ENCODE peak calls at places on chromosomes 3 and 15, in seven cellular contexts. W is mesendoderm, G is H9, D is mesenchymal stem cell, Y is IMR-90, H is neuronal stem cell, S is H1. R is an unnamed sample.

GRCh38 chr15:94858011-94858410 is 626.6 kb downstream of the MCTP2 start:
- DNase-seq in W (peak; percentile 26), D (no peak), Y (no peak), S (no peak), H (no peak), G (no peak), R (peak; percentile 2)

GRCh38 chr15:49620174-49620573 is 444 bp downstream of the FAM227B start:
- DNase-seq in H (no peak), W (no peak), G (no peak), D (peak; percentile 50), S (no peak), Y (peak; percentile 33), R (no peak)

GRCh38 chr15:67738056-67738455 is 87.3 kb upstream of the SKOR1 start:
- DNase-seq in Y (no peak), H (no peak), G (no peak), S (no peak), W (no peak), D (no peak), R (no peak)

GRCh38 chr3:55659023-55659355 is 171.9 kb upstream of the WNT5A start:
- DNase-seq in S (no peak), W (peak; percentile 55), G (no peak), Y (no peak), H (no peak), D (no peak), R (no peak)

GRCh38 chr3:124780356-124780755 is 50.1 kb downstream of the UMPS start:
- DNase-seq in H (no peak), S (no peak), W (peak; percentile 65), D (peak; percentile 85), G (no peak), Y (peak; percentile 68), R (peak; percentile 93)

GRCh38 chr3:182294696-182295095 is 498.6 kb upstream of the ATP11B start:
- DNase-seq in D (no peak), S (no peak), H (no peak), W (no peak), G (no peak), Y (no peak), R (no peak)

GRCh38 chr3:79587150-79587549 is 180.6 kb downstream of the ROBO1 start:
- DNase-seq in G (no peak), D (no peak), H (no peak), S (no peak), W (no peak), Y (no peak), R (no peak)

GRCh38 chr3:100048248-100048647 is 66.1 kb downstream of the FILIP1L start:
- DNase-seq in D (no peak), Y (no peak), W (no peak), G (no peak), H (no peak), S (no peak), R (no peak)

GRCh38 chr3:124951511-124952390 is 17.2 kb upstream of the MUC13 start:
- DNase-seq in G (no peak), W (no peak), D (no peak), Y (peak; percentile 93), H (no peak), S (no peak), R (no peak)

GRCh38 chr3:59451041-59451763 is 401.4 kb upstream of the CFAP20DC start:
- DNase-seq in Y (no peak), S (no peak), H (no peak), G (no peak), W (peak; percentile 41), D (peak; percentile 32), R (peak; percentile 65)

GRCh38 chr15:63192604-63193206 is 3.3 kb downstream of the RAB8B start:
- DNase-seq in D (no peak), G (no peak), H (no peak), W (no peak), S (peak; percentile 10), Y (no peak), R (no peak)

GRCh38 chr3:119562307-119562961 is 3.0 kb upstream of the CD80 start:
- DNase-seq in G (no peak), W (no peak), Y (no peak), S (no peak), H (no peak), D (peak; percentile 6), R (no peak)

DNA sequence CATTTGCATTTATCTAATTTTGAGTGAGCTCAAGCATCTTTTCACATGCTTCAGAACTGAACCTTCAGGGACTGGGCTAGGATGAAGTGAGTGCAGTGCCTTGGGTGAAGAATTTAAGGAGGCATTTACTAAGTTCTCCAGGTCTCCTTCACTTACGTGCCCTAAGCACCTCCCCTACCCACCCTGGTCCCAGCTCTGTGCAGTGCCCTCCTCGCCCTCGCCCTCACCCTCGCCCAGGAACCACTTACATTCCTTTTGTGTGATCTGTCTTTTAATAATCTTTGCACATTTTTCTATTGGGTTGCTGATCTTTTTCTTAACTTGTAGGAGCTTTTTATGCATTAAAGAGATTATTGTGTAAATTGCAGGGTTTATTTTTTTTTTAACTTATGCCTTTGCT is 322.6 kb downstream of the THSD4 start:
- DNase-seq in Y (no peak), G (no peak), H (no peak), S (no peak), D (no peak), W (no peak), R (no peak)
- H2AK5ac ChIP-seq in Y (peak overlapping the region; percentile 75), G (no peak overlapping the region), H (no peak overlapping the region), S (no peak overlapping the region), D (no peak overlapping the region), W (no peak overlapping the region), R (no peak overlapping the region)

GRCh38 chr3:114447545-114447944 is 153.7 kb downstream of the TIGIT start:
- DNase-seq in W (no peak), D (no peak), H (no peak), S (no peak), Y (no peak), G (no peak), R (no peak)
- H3K23ac ChIP-seq in W (no peak overlapping the region), D (no peak overlapping the region), H (no peak overlapping the region), S (no peak overlapping the region), Y (no peak overlapping the region), G (no peak overlapping the region), R (no peak overlapping the region)

GRCh38 chr3:117660941-117661635 is 951.5 kb downstream of the TUSC7 start:
- DNase-seq in G (no peak), Y (peak; percentile 80), S (no peak), H (no peak), D (no peak), W (peak; percentile 35), R (no peak)

GRCh38 chr3:117661636-117662095 is 952.1 kb downstream of the TUSC7 start:
- DNase-seq in W (no peak), Y (peak; percentile 76), S (no peak), G (no peak), D (peak; percentile 17), H (no peak), R (no peak)

GRCh38 chr3:117656391-117656790 is 946.8 kb downstream of the TUSC7 start:
- DNase-seq in S (no peak), H (no peak), Y (no peak), D (no peak), G (no peak), W (no peak), R (no peak)

GRCh38 chr3:117657278-117657677 is 947.7 kb downstream of the TUSC7 start:
- DNase-seq in Y (no peak), G (no peak), H (no peak), S (no peak), W (no peak), D (no peak), R (no peak)
- H2AK5ac ChIP-seq in Y (no peak overlapping the region), G (no peak overlapping the region), H (no peak overlapping the region), S (no peak overlapping the region), W (no peak overlapping the region), D (no peak overlapping the region), R (no peak overlapping the region)

GRCh38 chr15:88242586-88242985 is 14.0 kb downstream of the NTRK3 start:
- DNase-seq in D (no peak), Y (no peak), S (no peak), H (no peak), G (no peak), W (no peak), R (no peak)

GRCh38 chr15:88241060-88241459 is 15.5 kb downstream of the NTRK3 start:
- DNase-seq in W (peak; percentile 26), H (no peak), S (no peak), Y (no peak), D (no peak), G (peak; percentile 49), R (no peak)

GRCh38 chr15:88243156-88243555 is 13.4 kb downstream of the NTRK3 start:
- DNase-seq in Y (no peak), W (no peak), D (no peak), S (no peak), H (no peak), G (no peak), R (no peak)

GRCh38 chr15:88238618-88239430 is 17.7 kb downstream of the NTRK3 start:
- DNase-seq in H (no peak), G (no peak), S (no peak), W (peak; percentile 84), Y (peak; percentile 41), D (peak; percentile 62), R (peak; percentile 76)

GRCh38 chr15:88241461-88241860 is 15.1 kb downstream of the NTRK3 start:
- DNase-seq in G (no peak), S (no peak), W (no peak), Y (no peak), H (no peak), D (no peak), R (no peak)
- H3K23ac ChIP-seq in G (no peak overlapping the region), S (no peak overlapping the region), W (no peak overlapping the region), Y (no peak overlapping the region), H (peak overlapping the region; percentile 38), D (no peak overlapping the region), R (no peak overlapping the region)

GRCh38 chr3:13613343-13614190 is 64.6 kb downstream of the FBLN2 start:
- DNase-seq in Y (no peak), S (no peak), D (no peak), H (no peak), G (no peak), W (peak; percentile 29), R (peak; percentile 61)
- H2AK5ac ChIP-seq in Y (no peak overlapping the region), S (no peak overlapping the region), D (no peak overlapping the region), H (no peak overlapping the region), G (no peak overlapping the region), W (no peak overlapping the region), R (no peak overlapping the region)

R was measured in trophoblast cell.